ENCODE peak calls at places on chromosomes 3 and 15, in eight cellular contexts. U, C, R, H, D, M, S and W are unnamed samples.

GRCh38 chr15:28075482-28076029 is 23.6 kb downstream of the OCA2 start:
- DNase-seq in D (no peak), C (no peak), M (no peak), U (no peak), H (no peak), S (no peak), R (no peak), W (no peak)

GRCh38 chr3:18556503-18556902 is 131.4 kb upstream of the SATB1 start:
- DNase-seq in R (peak; percentile 20), H (peak; percentile 65), D (no peak), C (peak; percentile 39), U (no peak), M (no peak), S (no peak), W (no peak)

GRCh38 chr15:97196066-97197027 is 764.2 kb upstream of the ARRDC4 start:
- DNase-seq in D (no peak), C (no peak), R (no peak), S (no peak), M (no peak), H (no peak), U (no peak), W (no peak)

GRCh38 chr3:138097192-138097829 is 18.1 kb downstream of the DZIP1L start:
- DNase-seq in U (peak; percentile 35), M (peak; percentile 17), D (no peak), H (no peak), R (no peak), S (no peak), C (no peak), W (peak; percentile 33)

GRCh38 chr15:85407421-85408269 is 27.2 kb downstream of the AKAP13 start:
- DNase-seq in H (no peak), M (no peak), R (no peak), D (no peak), S (peak; percentile 74), C (no peak), U (no peak), W (no peak)

GRCh38 chr3:178551916-178552321 is 15.7 kb downstream of the KCNMB2 start:
- DNase-seq in M (no peak), S (no peak), U (no peak), R (no peak), H (no peak), D (no peak), C (no peak), W (no peak)

GRCh38 chr3:184368116-184368803 is 6.8 kb downstream of the POLR2H start:
- DNase-seq in R (no peak), D (no peak), U (no peak), C (no peak), H (no peak), M (no peak), S (no peak), W (no peak)

GRCh38 chr3:151437906-151438305 is 23.0 kb downstream of the IGSF10 start:
- DNase-seq in S (no peak), R (no peak), H (no peak), D (no peak), C (no peak), M (no peak), U (no peak), W (no peak)

GRCh38 chr3:55958605-55959004 is 471.5 kb upstream of the WNT5A start:
- DNase-seq in R (no peak), C (no peak), H (no peak), U (no peak), M (no peak), S (no peak), D (no peak), W (no peak)